ENCODE peak calls at places on chromosome 9, in seven cellular contexts. One of them, this sample, is unnamed.

GRCh38 chr9:109699019-109699418 is 81.0 kb upstream of the PALM2AKAP2 start:
- DNase-seq in head of caudate nucleus: no peak
- DNase-seq in amygdala: no peak
- DNase-seq in endothelial cell: no peak
- DNase-seq in M059J: peak
- DNase-seq in cardiac septum: no peak
- DNase-seq in T-helper 2 cell: no peak
- DNase-seq in this sample: no peak

GRCh38 chr9:137027369-137028012 is 546 bp downstream of the ABCA2 start:
- DNase-seq in cardiac septum: no peak
- DNase-seq in amygdala: no peak
- DNase-seq in M059J: no peak
- DNase-seq in head of caudate nucleus: no peak
- DNase-seq in endothelial cell: no peak
- DNase-seq in T-helper 2 cell: no peak
- DNase-seq in this sample: no peak

GRCh38 chr9:69895185-69895584 is 74.6 kb downstream of the CFAP95 start:
- DNase-seq in endothelial cell: no peak
- DNase-seq in cardiac septum: no peak
- DNase-seq in head of caudate nucleus: no peak
- DNase-seq in T-helper 2 cell: no peak
- DNase-seq in M059J: no peak
- DNase-seq in amygdala: no peak
- DNase-seq in this sample: no peak

GRCh38 chr9:131060902-131061630 is 35.3 kb upstream of the AIF1L start:
- DNase-seq in M059J: no peak
- DNase-seq in endothelial cell: no peak
- DNase-seq in cardiac septum: no peak
- DNase-seq in amygdala: no peak
- DNase-seq in head of caudate nucleus: no peak
- DNase-seq in T-helper 2 cell: no peak
- DNase-seq in this sample: no peak

GRCh38 chr9:532707-533106 is 308.8 kb upstream of the DMRT1 start:
- DNase-seq in T-helper 2 cell: no peak
- DNase-seq in amygdala: no peak
- DNase-seq in endothelial cell: no peak
- DNase-seq in head of caudate nucleus: no peak
- DNase-seq in M059J: no peak
- DNase-seq in cardiac septum: no peak
- DNase-seq in this sample: no peak

GRCh38 chr9:107462691-107463090 is 26.9 kb downstream of the KLF4 start:
- DNase-seq in M059J: peak
- DNase-seq in T-helper 2 cell: no peak
- DNase-seq in amygdala: no peak
- DNase-seq in endothelial cell: no peak
- DNase-seq in cardiac septum: no peak
- DNase-seq in head of caudate nucleus: no peak
- DNase-seq in this sample: peak

GRCh38 chr9:133524679-133525228 is at the start of gene MYMK:
- DNase-seq in amygdala: no peak
- DNase-seq in head of caudate nucleus: no peak
- DNase-seq in M059J: no peak
- DNase-seq in endothelial cell: no peak
- DNase-seq in cardiac septum: no peak
- DNase-seq in T-helper 2 cell: no peak
- DNase-seq in this sample: no peak

GRCh38 chr9:86749530-86750275 is 197.6 kb downstream of the GAS1 start:
- DNase-seq in T-helper 2 cell: no peak
- DNase-seq in amygdala: no peak
- DNase-seq in M059J: peak
- DNase-seq in cardiac septum: no peak
- DNase-seq in head of caudate nucleus: no peak
- DNase-seq in endothelial cell: no peak
- DNase-seq in this sample: peak

GRCh38 chr9:109442716-109443115 is 55.4 kb downstream of the PTPN3 start:
- DNase-seq in head of caudate nucleus: no peak
- DNase-seq in endothelial cell: no peak
- DNase-seq in M059J: no peak
- DNase-seq in T-helper 2 cell: no peak
- DNase-seq in amygdala: no peak
- DNase-seq in cardiac septum: no peak
- DNase-seq in this sample: no peak

GRCh38 chr9:76621011-76621410 is 143.2 kb upstream of the PCA3 start:
- DNase-seq in cardiac septum: no peak
- DNase-seq in T-helper 2 cell: no peak
- DNase-seq in head of caudate nucleus: no peak
- DNase-seq in endothelial cell: no peak
- DNase-seq in M059J: peak
- DNase-seq in amygdala: no peak
- DNase-seq in this sample: no peak

GRCh38 chr9:18014556-18014955 is 435.7 kb downstream of the SH3GL2 start:
- DNase-seq in T-helper 2 cell: no peak
- DNase-seq in endothelial cell: no peak
- DNase-seq in head of caudate nucleus: peak
- DNase-seq in cardiac septum: no peak
- DNase-seq in amygdala: no peak
- DNase-seq in M059J: no peak
- DNase-seq in this sample: no peak

GRCh38 chr9:77712533-77713130 is 64.5 kb upstream of the GNA14 start:
- DNase-seq in T-helper 2 cell: no peak
- DNase-seq in endothelial cell: no peak
- DNase-seq in cardiac septum: no peak
- DNase-seq in amygdala: no peak
- DNase-seq in head of caudate nucleus: no peak
- DNase-seq in M059J: peak
- DNase-seq in this sample: no peak

GRCh38 chr9:76818271-76818670 is 54.0 kb downstream of the PCA3 start:
- DNase-seq in cardiac septum: no peak
- DNase-seq in M059J: peak
- DNase-seq in endothelial cell: no peak
- DNase-seq in amygdala: no peak
- DNase-seq in head of caudate nucleus: peak
- DNase-seq in T-helper 2 cell: no peak
- DNase-seq in this sample: peak

GRCh38 chr9:135043345-135043744 is 44.1 kb upstream of the OLFM1 start:
- DNase-seq in cardiac septum: peak
- DNase-seq in M059J: no peak
- DNase-seq in endothelial cell: no peak
- DNase-seq in head of caudate nucleus: no peak
- DNase-seq in T-helper 2 cell: no peak
- DNase-seq in amygdala: no peak
- DNase-seq in this sample: no peak

GRCh38 chr9:130042406-130042930 is 521 bp downstream of the FNBP1 start:
- DNase-seq in cardiac septum: peak
- DNase-seq in head of caudate nucleus: peak
- DNase-seq in amygdala: no peak
- DNase-seq in M059J: peak
- DNase-seq in T-helper 2 cell: no peak
- DNase-seq in endothelial cell: peak
- DNase-seq in this sample: no peak

GRCh38 chr9:21110708-21111576 is 30.7 kb downstream of the IFNW1 start:
- DNase-seq in M059J: peak
- DNase-seq in T-helper 2 cell: no peak
- DNase-seq in head of caudate nucleus: no peak
- DNase-seq in endothelial cell: peak
- DNase-seq in cardiac septum: no peak
- DNase-seq in amygdala: no peak
- DNase-seq in this sample: peak

GRCh38 chr9:137017071-137017470 is 11.0 kb downstream of the ABCA2 start:
- DNase-seq in M059J: no peak
- DNase-seq in cardiac septum: no peak
- DNase-seq in amygdala: no peak
- DNase-seq in endothelial cell: no peak
- DNase-seq in T-helper 2 cell: no peak
- DNase-seq in head of caudate nucleus: no peak
- DNase-seq in this sample: no peak

GRCh38 chr9:115018547-115019435 is 88.4 kb upstream of the TNFSF8 start:
- DNase-seq in amygdala: no peak
- DNase-seq in cardiac septum: no peak
- DNase-seq in endothelial cell: no peak
- DNase-seq in head of caudate nucleus: no peak
- DNase-seq in T-helper 2 cell: no peak
- DNase-seq in M059J: peak
- DNase-seq in this sample: no peak

GRCh38 chr9:114895605-114896004 is 34.8 kb downstream of the TNFSF8 start:
- DNase-seq in head of caudate nucleus: no peak
- DNase-seq in cardiac septum: no peak
- DNase-seq in amygdala: no peak
- DNase-seq in M059J: no peak
- DNase-seq in endothelial cell: no peak
- DNase-seq in T-helper 2 cell: no peak
- DNase-seq in this sample: no peak

GRCh38 chr9:21402387-21403247 is 6.3 kb upstream of the IFNA8 start:
- DNase-seq in M059J: peak
- DNase-seq in cardiac septum: no peak
- DNase-seq in endothelial cell: peak
- DNase-seq in T-helper 2 cell: no peak
- DNase-seq in head of caudate nucleus: peak
- DNase-seq in amygdala: peak
- DNase-seq in this sample: no peak

GRCh38 chr9:83444110-83444509 is 94.1 kb downstream of the FRMD3 start:
- DNase-seq in amygdala: no peak
- DNase-seq in cardiac septum: no peak
- DNase-seq in endothelial cell: no peak
- DNase-seq in T-helper 2 cell: no peak
- DNase-seq in head of caudate nucleus: no peak
- DNase-seq in M059J: peak
- DNase-seq in this sample: no peak

GRCh38 chr9:70868661-70869652 is 252.5 kb downstream of the TRPM3 start:
- DNase-seq in M059J: peak
- DNase-seq in T-helper 2 cell: no peak
- DNase-seq in amygdala: no peak
- DNase-seq in endothelial cell: no peak
- DNase-seq in head of caudate nucleus: no peak
- DNase-seq in cardiac septum: no peak
- DNase-seq in this sample: no peak

GRCh38 chr9:105413486-105414068 is 34.3 kb upstream of the FSD1L start:
- DNase-seq in cardiac septum: no peak
- DNase-seq in M059J: peak
- DNase-seq in head of caudate nucleus: no peak
- DNase-seq in T-helper 2 cell: no peak
- DNase-seq in endothelial cell: no peak
- DNase-seq in amygdala: no peak
- DNase-seq in this sample: peak

GRCh38 chr9:98095401-98095800 is 23.6 kb downstream of the TRIM14 start:
- DNase-seq in cardiac septum: no peak
- DNase-seq in head of caudate nucleus: no peak
- DNase-seq in endothelial cell: no peak
- DNase-seq in T-helper 2 cell: no peak
- DNase-seq in amygdala: no peak
- DNase-seq in M059J: no peak
- DNase-seq in this sample: no peak

This sample was measured in foreskin melanocyte.